ENCODE peak calls at places on chromosome 21, in eight cellular contexts. V is ovary, Y is H1, N is H54, M is stomach, S is HepG2, Q is A549, A is esophagus squamous epithelium. B is an unnamed sample.

GRCh38 chr21:20040768-20041167 is 957.4 kb upstream of the NCAM2 start:
- DNase-seq in V (no peak), Y (no peak), N (no peak), M (no peak), S (no peak), Q (no peak), A (no peak), B (no peak)

GRCh38 chr21:25862596-25862995 is 127.8 kb downstream of the GABPA start:
- DNase-seq in V (no peak), Y (no peak), N (peak; percentile 9), M (no peak), S (peak; percentile 12), Q (peak; percentile 38), A (no peak), B (no peak)

GRCh38 chr21:33258475-33258874 is 7.7 kb upstream of the IL10RB start:
- DNase-seq in V (no peak), Y (no peak), N (no peak), M (no peak), S (no peak), Q (no peak), A (no peak), B (no peak)

GRCh38 chr21:41317458-41317857 is 857 bp downstream of the FAM3B start:
- DNase-seq in V (no peak), Y (no peak), N (no peak), M (peak; percentile 37), S (no peak), Q (no peak), A (no peak), B (no peak)

GRCh38 chr21:27580276-27580675 is 613.4 kb upstream of the ADAMTS5 start:
- DNase-seq in V (no peak), Y (no peak), N (no peak), M (no peak), S (no peak), Q (no peak), A (no peak), B (no peak)

GRCh38 chr21:18902641-18903040 is 499.1 kb upstream of the TMPRSS15 start:
- DNase-seq in V (no peak), Y (no peak), N (no peak), M (no peak), S (no peak), Q (no peak), A (no peak), B (no peak)

GRCh38 chr21:15999741-16000140 is 270.0 kb downstream of the USP25 start:
- DNase-seq in V (no peak), Y (no peak), N (no peak), M (no peak), S (no peak), Q (no peak), A (no peak), B (no peak)

GRCh38 chr21:41045534-41046268 is 122.3 kb upstream of the BACE2 start:
- DNase-seq in V (no peak), Y (peak; percentile 84), N (no peak), M (peak; percentile 64), S (peak; percentile 5), Q (peak; percentile 6), A (no peak), B (no peak)

GRCh38 chr21:17783816-17784598 is 35.1 kb downstream of the C21orf91 start:
- DNase-seq in V (no peak), Y (no peak), N (no peak), M (no peak), S (no peak), Q (no peak), A (no peak), B (no peak)

GRCh38 chr21:16363563-16363962 is 633.8 kb downstream of the USP25 start:
- DNase-seq in V (no peak), Y (no peak), N (no peak), M (no peak), S (no peak), Q (no peak), A (no peak), B (no peak)

GRCh38 chr21:32951041-32951440 is 74.7 kb upstream of the OLIG2 start:
- DNase-seq in V (no peak), Y (no peak), N (no peak), M (no peak), S (no peak), Q (no peak), A (no peak), B (no peak)

GRCh38 chr21:31630062-31630711 is 29.3 kb upstream of the SOD1 start:
- DNase-seq in V (no peak), Y (no peak), N (no peak), M (peak; percentile 84), S (peak; percentile 3), Q (peak; percentile 79), A (no peak), B (no peak)

DNA sequence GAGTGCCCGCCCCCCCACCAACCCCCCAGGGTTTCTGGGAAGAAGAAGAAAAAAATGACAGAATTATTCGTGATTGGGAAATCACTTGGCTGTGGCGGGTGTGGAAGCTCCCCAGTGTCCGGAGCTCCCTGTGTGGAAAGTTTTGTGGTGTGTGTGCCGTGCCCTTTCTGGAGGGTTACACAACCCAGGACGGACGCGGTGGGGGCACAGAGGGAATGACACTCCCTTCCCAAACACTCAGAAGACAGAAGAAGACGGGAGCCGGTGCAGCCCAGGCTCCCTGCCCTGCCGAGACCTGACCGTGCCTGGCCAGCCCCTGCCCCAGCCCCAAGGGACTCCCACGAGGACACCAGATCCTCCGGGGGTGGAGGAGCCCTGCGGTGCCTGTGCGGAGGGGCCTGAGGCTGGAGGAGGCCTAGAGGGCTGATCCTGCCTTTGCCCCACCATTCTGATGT is 33.0 kb upstream of the ADARB1 start:
- DNase-seq in V (peak; percentile 88), Y (no peak), N (no peak), M (peak; percentile 50), S (no peak), Q (no peak), A (no peak), B (peak; percentile 76)
- TF ChIP-seq POLR2A in V (no peak), Y (no peak), N (no peak), M (no peak), S (no peak), Q (no peak), A (peak; percentile 48), B (no peak)

GRCh38 chr21:42414928-42415769 is 11.4 kb downstream of the UBASH3A start:
- DNase-seq in V (no peak), Y (no peak), N (peak; percentile 68), M (peak; percentile 43), S (no peak), Q (peak; percentile 78), A (no peak), B (no peak)
- TF ChIP-seq POLR2A in V (no peak), Y (no peak), N (no peak), M (no peak), S (no peak), Q (no peak), A (no peak), B (no peak)

GRCh38 chr21:38809170-38809878 is 3.6 kb downstream of the ETS2 start:
- DNase-seq in V (no peak), Y (peak; percentile 37), N (no peak), M (no peak), S (no peak), Q (no peak), A (no peak), B (no peak)
- TF ChIP-seq POLR2A in V (no peak), Y (no peak), N (no peak), M (no peak), S (peak; percentile 18), Q (no peak), A (no peak), B (no peak)

GRCh38 chr21:34889537-34890257 is 159.4 kb downstream of the RUNX1 start:
- DNase-seq in V (peak; percentile 66), Y (peak; percentile 80), N (peak; percentile 78), M (peak; percentile 86), S (peak; percentile 50), Q (peak; percentile 61), A (no peak), B (peak; percentile 79)
- TF ChIP-seq POLR2A in V (no peak), Y (no peak), N (peak; percentile 43), M (no peak), S (no peak), Q (no peak), A (peak; percentile 45), B (no peak)

B was measured in heart left ventricle.